ENCODE peak calls at places on chromosome 7, in ten cellular contexts. B, N, W, S, X, A, J, U, T and O are unnamed samples.

GRCh38 chr7:95209778-95210177 is 114.6 kb downstream of the PON1 start:
- DNase-seq in U (no peak), A (no peak), N (no peak), B (no peak), S (no peak), X (no peak), J (no peak), W (no peak), T (no peak), O (no peak)

GRCh38 chr7:111510062-111510461 is 52.2 kb downstream of the IMMP2L start:
- DNase-seq in X (no peak), T (no peak), W (no peak), J (no peak), B (no peak), A (no peak), N (no peak), S (no peak), U (no peak), O (no peak)

GRCh38 chr7:113404245-113404644 is 285.9 kb upstream of the SMIM30 start:
- DNase-seq in S (peak), N (no peak), A (no peak), B (no peak), T (no peak), U (peak), W (no peak), J (no peak), X (no peak), O (peak)

GRCh38 chr7:36651404-36651803 is 72.9 kb downstream of the AOAH start:
- DNase-seq in B (no peak), S (no peak), A (no peak), U (no peak), T (no peak), X (no peak), J (no peak), N (peak), W (no peak), O (no peak)

GRCh38 chr7:135681758-135682157 is 19.4 kb downstream of the STMP1 start:
- DNase-seq in N (no peak), W (no peak), S (no peak), T (no peak), U (no peak), X (no peak), A (no peak), B (no peak), J (no peak), O (peak)

GRCh38 chr7:74028321-74028812 is 394 bp downstream of the ELN start:
- DNase-seq in B (no peak), X (no peak), A (no peak), S (no peak), J (no peak), T (peak), U (no peak), N (no peak), W (no peak), O (no peak)

GRCh38 chr7:74224511-74224832 is 14.7 kb downstream of the LAT2 start:
- DNase-seq in X (no peak), S (no peak), T (no peak), W (no peak), A (no peak), U (no peak), J (no peak), N (no peak), B (no peak), O (no peak)

GRCh38 chr7:74272305-74273038 is 16.7 kb upstream of the CLIP2 start:
- DNase-seq in B (no peak), S (peak), X (peak), T (peak), U (no peak), J (peak), W (peak), A (no peak), N (peak), O (no peak)

GRCh38 chr7:154426778-154427177 is 374.6 kb downstream of the DPP6 start:
- DNase-seq in W (no peak), J (no peak), B (no peak), N (no peak), X (no peak), U (no peak), A (no peak), S (no peak), T (no peak), O (no peak)

GRCh38 chr7:106653488-106653887 is 7.5 kb downstream of the CCDC71L start:
- DNase-seq in B (no peak), J (no peak), X (no peak), W (no peak), N (no peak), T (no peak), S (no peak), U (no peak), A (no peak), O (no peak)